ENCODE peak calls at places on chromosomes 7 and 10, in ten cellular contexts. One of them, this sample, is unnamed.
A peak's percentile ranks its signal among the peaks of the same experiment; 100 is the strongest.

GRCh38 chr10:100867564-100867963 is 45.2 kb upstream of the SLF2 start:
- DNase-seq in brain microvascular endothelial cell: no peak
- DNase-seq in progenitor cell of endocrine pancreas: no peak
- DNase-seq in T1000: no peak
- DNase-seq in activated T-cell treated with anti-CD3 and anti-CD28 coated beads for 1 hour: no peak
- DNase-seq in posterior vena cava: no peak
- DNase-seq in HuH-7.5: no peak
- DNase-seq in NCI-H1048: no peak
- DNase-seq in T-helper 9 cell: no peak
- DNase-seq in stimulated activated CD4-positive, alpha-beta T cell treated with anti-CD3 and anti-CD28 coated beads, Interleukin-4, amount 100 ng/mL, for 48 hours: no peak
- DNase-seq in this sample: no peak

GRCh38 chr10:67506083-67506756 is 189.8 kb downstream of the CTNNA3 start:
- DNase-seq in brain microvascular endothelial cell: no peak
- DNase-seq in progenitor cell of endocrine pancreas: no peak
- DNase-seq in T1000: no peak
- DNase-seq in activated T-cell treated with anti-CD3 and anti-CD28 coated beads for 1 hour: no peak
- DNase-seq in posterior vena cava: no peak
- DNase-seq in HuH-7.5: no peak
- DNase-seq in NCI-H1048: no peak
- DNase-seq in T-helper 9 cell: no peak
- DNase-seq in stimulated activated CD4-positive, alpha-beta T cell treated with anti-CD3 and anti-CD28 coated beads, Interleukin-4, amount 100 ng/mL, for 48 hours: no peak
- DNase-seq in this sample: no peak

GRCh38 chr7:159141660-159142059 is 3.0 kb downstream of the VIPR2 start:
- DNase-seq in brain microvascular endothelial cell: no peak
- DNase-seq in progenitor cell of endocrine pancreas: no peak
- DNase-seq in T1000: no peak
- DNase-seq in activated T-cell treated with anti-CD3 and anti-CD28 coated beads for 1 hour: no peak
- DNase-seq in posterior vena cava: no peak
- DNase-seq in HuH-7.5: no peak
- DNase-seq in NCI-H1048: no peak
- DNase-seq in T-helper 9 cell: no peak
- DNase-seq in stimulated activated CD4-positive, alpha-beta T cell treated with anti-CD3 and anti-CD28 coated beads, Interleukin-4, amount 100 ng/mL, for 48 hours: no peak
- DNase-seq in this sample: no peak

GRCh38 chr7:125563964-125564529 is 634.4 kb upstream of the POT1 start:
- DNase-seq in brain microvascular endothelial cell: peak; percentile 12
- DNase-seq in progenitor cell of endocrine pancreas: no peak
- DNase-seq in T1000: no peak
- DNase-seq in activated T-cell treated with anti-CD3 and anti-CD28 coated beads for 1 hour: no peak
- DNase-seq in posterior vena cava: no peak
- DNase-seq in HuH-7.5: no peak
- DNase-seq in NCI-H1048: no peak
- DNase-seq in T-helper 9 cell: no peak
- DNase-seq in stimulated activated CD4-positive, alpha-beta T cell treated with anti-CD3 and anti-CD28 coated beads, Interleukin-4, amount 100 ng/mL, for 48 hours: no peak
- DNase-seq in this sample: no peak

GRCh38 chr7:129469930-129470329 is 32.4 kb upstream of the SMKR1 start:
- DNase-seq in brain microvascular endothelial cell: no peak
- DNase-seq in progenitor cell of endocrine pancreas: no peak
- DNase-seq in T1000: no peak
- DNase-seq in activated T-cell treated with anti-CD3 and anti-CD28 coated beads for 1 hour: no peak
- DNase-seq in posterior vena cava: no peak
- DNase-seq in HuH-7.5: no peak
- DNase-seq in NCI-H1048: no peak
- DNase-seq in T-helper 9 cell: no peak
- DNase-seq in stimulated activated CD4-positive, alpha-beta T cell treated with anti-CD3 and anti-CD28 coated beads, Interleukin-4, amount 100 ng/mL, for 48 hours: no peak
- DNase-seq in this sample: no peak

GRCh38 chr7:130733866-130734524 is at the start of gene KLF14:
- DNase-seq in brain microvascular endothelial cell: no peak
- DNase-seq in progenitor cell of endocrine pancreas: peak; percentile 16
- DNase-seq in T1000: peak; percentile 3
- DNase-seq in activated T-cell treated with anti-CD3 and anti-CD28 coated beads for 1 hour: peak; percentile 19
- DNase-seq in posterior vena cava: no peak
- DNase-seq in HuH-7.5: peak; percentile 59
- DNase-seq in NCI-H1048: no peak
- DNase-seq in T-helper 9 cell: peak; percentile 18
- DNase-seq in stimulated activated CD4-positive, alpha-beta T cell treated with anti-CD3 and anti-CD28 coated beads, Interleukin-4, amount 100 ng/mL, for 48 hours: peak; percentile 12
- DNase-seq in this sample: peak; percentile 37

GRCh38 chr7:15462721-15463389 is 99.0 kb downstream of the AGMO start:
- DNase-seq in brain microvascular endothelial cell: no peak
- DNase-seq in progenitor cell of endocrine pancreas: no peak
- DNase-seq in T1000: no peak
- DNase-seq in activated T-cell treated with anti-CD3 and anti-CD28 coated beads for 1 hour: no peak
- DNase-seq in posterior vena cava: no peak
- DNase-seq in HuH-7.5: no peak
- DNase-seq in NCI-H1048: no peak
- DNase-seq in T-helper 9 cell: no peak
- DNase-seq in stimulated activated CD4-positive, alpha-beta T cell treated with anti-CD3 and anti-CD28 coated beads, Interleukin-4, amount 100 ng/mL, for 48 hours: no peak
- DNase-seq in this sample: no peak

GRCh38 chr7:46257766-46258448 is 336.8 kb upstream of the IGFBP3 start:
- DNase-seq in brain microvascular endothelial cell: peak; percentile 77
- DNase-seq in progenitor cell of endocrine pancreas: no peak
- DNase-seq in T1000: no peak
- DNase-seq in activated T-cell treated with anti-CD3 and anti-CD28 coated beads for 1 hour: no peak
- DNase-seq in posterior vena cava: no peak
- DNase-seq in HuH-7.5: no peak
- DNase-seq in NCI-H1048: no peak
- DNase-seq in T-helper 9 cell: no peak
- DNase-seq in stimulated activated CD4-positive, alpha-beta T cell treated with anti-CD3 and anti-CD28 coated beads, Interleukin-4, amount 100 ng/mL, for 48 hours: no peak
- DNase-seq in this sample: no peak

This sample was measured in psoas muscle.